ENCODE peak calls at places on chromosomes 4 and X, in eight cellular contexts. R is upper lobe of left lung, Y is mucosa of descending colon, S is fibroblast of lung, B is adrenal gland, I is GM12865, Z is lower leg skin, T is lower lobe of right lung. N is an unnamed sample.

GRCh38 chr4:142379277-142380051 is 466.6 kb downstream of the INPP4B start:
- DNase-seq in Y (no peak), T (no peak), S (peak; percentile 96), B (no peak), I (no peak), Z (no peak), R (no peak), N (no peak)

GRCh38 chr4:4867745-4868505 is 8.5 kb downstream of the MSX1 start:
- DNase-seq in I (no peak), Z (no peak), T (no peak), R (no peak), B (no peak), S (no peak), Y (no peak), N (no peak)

GRCh38 chr4:158824425-158825274 is 55.8 kb downstream of the FNIP2 start:
- DNase-seq in B (no peak), Y (no peak), S (peak; percentile 89), I (no peak), T (no peak), Z (no peak), R (no peak), N (no peak)

GRCh38 chrX:148133099-148133725 is 152.1 kb downstream of the FMR1NB start:
- DNase-seq in Z (no peak), T (no peak), B (no peak), I (peak; percentile 0), Y (no peak), R (no peak), S (no peak), N (no peak)

GRCh38 chr4:89492476-89493110 is 185.0 kb upstream of the GPRIN3 start:
- DNase-seq in I (no peak), Y (no peak), T (no peak), S (peak; percentile 86), B (no peak), Z (no peak), R (no peak), N (no peak)

GRCh38 chr4:101500742-101501141 is 153.4 kb upstream of the PPP3CA start:
- DNase-seq in B (no peak), R (no peak), I (no peak), Y (no peak), S (no peak), Z (no peak), T (no peak), N (no peak)

GRCh38 chrX:10485331-10485730 is 135.1 kb downstream of the MID1 start:
- DNase-seq in S (peak; percentile 48), Y (no peak), I (no peak), Z (no peak), R (no peak), B (no peak), T (no peak), N (no peak)

GRCh38 chrX:41259516-41259915 is 74.4 kb upstream of the DDX3X start:
- DNase-seq in S (peak; percentile 14), Y (no peak), R (no peak), T (no peak), I (no peak), B (no peak), Z (no peak), N (no peak)

GRCh38 chrX:71251456-71251973 is 2.4 kb downstream of the ZMYM3 start:
- DNase-seq in S (no peak), Z (no peak), I (peak; percentile 11), Y (no peak), R (no peak), B (no peak), T (no peak), N (no peak)

DNA sequence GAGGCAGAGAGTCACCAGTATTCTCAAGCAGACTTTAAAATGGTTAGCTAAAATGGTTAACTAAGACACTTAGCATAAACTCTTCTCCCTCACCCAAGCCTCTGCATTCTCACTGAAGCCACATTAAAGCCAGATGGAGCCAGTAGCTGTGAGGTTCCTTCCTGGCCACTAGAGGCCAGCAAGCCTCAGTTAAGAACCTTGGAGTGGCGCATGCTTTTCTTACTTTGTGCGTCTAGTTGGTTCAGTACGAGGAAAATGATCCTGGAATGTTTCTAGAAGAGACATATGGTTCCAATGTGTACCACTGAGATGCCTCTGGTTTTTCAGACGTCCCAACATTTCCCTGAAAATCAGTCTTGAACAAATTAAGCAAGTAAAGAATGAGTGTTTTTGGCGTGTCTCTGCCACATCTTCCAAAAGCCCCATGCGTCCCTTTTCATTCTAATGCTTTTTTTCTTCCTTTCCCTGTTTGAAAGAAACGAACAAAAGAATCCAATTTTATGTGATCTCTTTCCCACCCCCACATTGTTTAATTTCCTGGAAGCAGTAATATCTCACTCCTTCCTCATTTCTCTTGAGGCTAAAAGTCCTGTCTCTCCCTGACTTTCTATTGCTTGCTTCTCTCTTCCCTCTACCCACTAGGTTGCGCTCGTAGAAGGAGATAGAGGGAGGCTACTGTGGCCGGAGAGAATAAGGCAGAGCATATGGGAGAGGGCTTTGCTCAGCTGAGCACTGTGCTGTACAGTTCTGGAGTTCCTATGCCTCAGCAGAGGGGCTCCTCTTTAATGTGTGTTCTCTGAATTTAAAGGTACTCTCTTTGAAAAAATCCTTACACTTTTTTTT is 82.9 kb upstream of the TAB3 start:
- DNase-seq in Z (no peak), T (no peak), Y (peak; percentile 27), I (peak; percentile 35), S (peak; percentile 29), B (peak; percentile 23), R (peak; percentile 28), N (no peak)
- TF ChIP-seq CTCF in Z (no peak), T (peak; percentile 56), Y (no peak), I (peak; percentile 68), S (peak; percentile 58), B (peak; percentile 37), R (peak; percentile 69), N (peak; percentile 62)

GRCh38 chrX:24694825-24695224 is 1.1 kb downstream of the POLA1 start:
- DNase-seq in T (no peak), R (no peak), Y (no peak), Z (no peak), I (no peak), S (no peak), B (no peak), N (no peak)

GRCh38 chrX:24696241-24696640 is 2.5 kb downstream of the POLA1 start:
- DNase-seq in I (no peak), Y (no peak), S (peak; percentile 7), B (no peak), Z (no peak), R (no peak), T (no peak), N (no peak)

GRCh38 chrX:24692305-24692704 is 1.4 kb upstream of the POLA1 start:
- DNase-seq in I (no peak), Z (no peak), S (no peak), B (no peak), R (no peak), Y (no peak), T (no peak), N (no peak)

DNA sequence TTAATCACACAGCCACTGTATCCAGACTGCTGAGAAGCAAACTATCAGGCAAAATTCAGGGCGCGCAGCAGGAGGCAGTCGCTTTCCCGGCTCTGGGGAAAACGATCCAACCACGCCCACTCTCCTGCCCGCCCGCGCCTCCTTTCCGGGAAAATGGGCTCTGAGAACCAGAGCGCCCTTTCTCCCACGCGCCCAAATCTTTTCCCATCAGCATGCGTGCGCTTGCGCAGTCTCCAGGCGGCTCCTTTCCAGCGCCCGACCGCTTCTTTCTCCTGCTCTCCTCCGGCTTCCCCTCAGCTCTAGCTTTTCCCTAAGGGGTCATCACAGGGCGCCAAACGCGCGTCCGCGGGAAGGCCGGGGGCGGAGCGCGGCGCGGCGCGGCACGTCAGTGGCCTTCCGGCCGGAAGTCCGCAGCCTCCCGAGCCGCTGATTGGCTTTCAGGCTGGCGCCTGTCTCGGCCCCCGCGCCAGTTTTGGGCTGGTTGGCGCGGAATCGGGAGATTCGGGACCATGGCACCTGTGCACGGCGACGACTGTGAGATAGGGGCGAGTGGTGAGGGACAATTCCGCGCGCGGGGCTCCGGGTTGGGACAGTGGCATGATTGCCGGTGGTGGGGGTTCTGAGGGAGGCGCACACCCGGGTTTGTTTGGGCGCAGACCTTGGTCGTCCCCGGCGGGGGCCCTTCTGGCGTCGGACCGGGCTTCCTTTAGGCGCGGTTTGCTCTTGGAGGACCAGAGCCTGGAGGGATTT is at the start of gene POLA1:
- DNase-seq in T (peak; percentile 91), R (peak; percentile 87), Z (peak; percentile 88), Y (peak; percentile 88), I (peak; percentile 92), B (peak; percentile 95), S (peak; percentile 93), N (peak; percentile 94)
- TF ChIP-seq CTCF in T (peak; percentile 31), R (no peak), Z (no peak), Y (no peak), I (no peak), B (peak; percentile 8), S (peak; percentile 27), N (peak; percentile 47)

DNA sequence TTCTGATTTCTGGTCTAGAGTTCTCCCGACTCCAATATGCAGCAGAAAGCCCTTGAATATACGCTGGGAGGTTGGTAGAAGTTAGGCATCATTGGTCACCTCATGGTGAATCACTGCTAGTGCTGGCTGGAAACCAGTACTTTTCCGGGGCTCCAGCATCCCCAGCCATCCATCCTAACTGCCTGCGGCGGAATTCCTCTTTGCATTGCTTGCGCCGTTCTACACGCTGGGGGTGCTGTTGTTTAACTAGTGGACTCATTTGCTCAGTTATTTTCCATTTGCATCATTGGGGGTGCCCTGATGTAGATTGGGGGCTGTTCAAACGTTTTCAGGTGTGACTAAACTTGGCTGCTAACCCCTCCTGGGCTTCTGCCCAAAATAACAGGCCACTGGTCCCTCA is 23.3 kb upstream of the GPR50 start:
- DNase-seq in B (no peak), R (no peak), I (no peak), T (no peak), Z (no peak), S (peak; percentile 37), Y (no peak), N (no peak)
- TF ChIP-seq CTCF in B (no peak), R (no peak), I (no peak), T (no peak), Z (no peak), S (peak; percentile 13), Y (no peak), N (peak; percentile 47)

GRCh38 chr4:113294910-113295309 is 245.5 kb downstream of the ANK2 start:
- DNase-seq in Z (no peak), Y (no peak), B (no peak), S (no peak), I (no peak), T (no peak), R (no peak), N (no peak)

GRCh38 chr4:113290666-113291065 is 241.2 kb downstream of the ANK2 start:
- DNase-seq in Z (no peak), S (no peak), Y (no peak), B (no peak), I (no peak), T (no peak), R (no peak), N (no peak)

GRCh38 chr4:113293043-113293560 is 243.6 kb downstream of the ANK2 start:
- DNase-seq in R (no peak), Y (no peak), S (peak; percentile 68), Z (no peak), B (no peak), I (no peak), T (no peak), N (no peak)

GRCh38 chr4:113292371-113293042 is 243.1 kb downstream of the ANK2 start:
- DNase-seq in T (no peak), B (peak; percentile 14), S (peak; percentile 30), R (no peak), I (no peak), Y (peak; percentile 44), Z (no peak), N (no peak)

DNA sequence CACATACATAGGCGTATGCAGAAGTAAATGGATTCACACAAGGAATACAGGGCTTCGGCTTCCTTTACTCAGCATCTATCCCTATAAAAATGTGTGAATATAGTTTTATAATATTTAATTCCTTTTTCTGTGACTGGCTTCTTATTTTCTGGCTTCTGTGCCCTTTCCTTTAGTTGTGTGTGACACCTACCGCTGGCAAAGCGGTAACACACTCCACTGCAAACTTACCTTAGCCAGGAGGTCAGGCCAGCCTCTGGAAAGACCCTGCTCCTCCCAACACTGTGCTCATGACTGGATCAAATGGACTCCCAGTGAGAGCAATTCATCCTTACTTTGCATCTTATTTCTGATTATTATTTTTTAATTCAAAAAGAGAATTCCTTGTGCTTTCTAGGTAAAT is 244.2 kb downstream of the ANK2 start:
- DNase-seq in S (peak; percentile 20), Y (no peak), B (no peak), T (no peak), R (no peak), I (no peak), Z (no peak), N (no peak)
- TF ChIP-seq CTCF in S (peak; percentile 16), Y (no peak), B (no peak), T (no peak), R (no peak), I (no peak), Z (no peak), N (no peak)